ENCODE peak calls at places on chromosomes 7 and 10, in eight cellular contexts. U is upper lobe of right lung, T is upper lobe of left lung, W is AG04449, O is fibroblast of villous mesenchyme, X is heart right ventricle, D is lower lobe of right lung, K is HepG2. S is an unnamed sample.

GRCh38 chr10:111650088-111650487 is 533.5 kb downstream of the GPAM start:
- DNase-seq in X (no peak), T (no peak), D (no peak), U (no peak), O (no peak), K (no peak), W (no peak), S (no peak)

GRCh38 chr7:31950101-31950755 is 120.0 kb downstream of the PDE1C start:
- DNase-seq in T (no peak), K (no peak), O (peak), X (no peak), D (no peak), U (no peak), W (no peak), S (peak)

GRCh38 chr10:36578306-36578705 is 547.1 kb upstream of the ANKRD30A start:
- DNase-seq in O (no peak), D (no peak), T (no peak), X (no peak), W (peak), U (no peak), K (no peak), S (no peak)

GRCh38 chr7:67842571-67842970 is 845.9 kb downstream of the TYW1 start:
- DNase-seq in K (no peak), U (no peak), D (no peak), O (no peak), W (no peak), T (no peak), X (no peak), S (no peak)

GRCh38 chr10:3095373-3096139 is 28.2 kb downstream of the PFKP start:
- DNase-seq in O (peak), X (no peak), U (no peak), T (no peak), D (no peak), K (peak), W (peak), S (peak)

GRCh38 chr7:154844499-154844898 is 158.4 kb downstream of the PAXIP1 start:
- DNase-seq in X (no peak), U (no peak), O (no peak), K (no peak), T (no peak), D (no peak), W (no peak), S (no peak)

GRCh38 chr10:102280397-102281015 is 35.2 kb downstream of the GBF1 start:
- DNase-seq in K (no peak), X (no peak), T (no peak), U (no peak), D (no peak), O (peak), W (no peak), S (no peak)

GRCh38 chr10:60914676-60915075 is 29.3 kb downstream of the RHOBTB1 start:
- DNase-seq in X (no peak), K (no peak), T (no peak), O (peak), U (no peak), D (no peak), W (peak), S (peak)

GRCh38 chr7:105249216-105249615 is 139.5 kb downstream of the SRPK2 start:
- DNase-seq in D (no peak), T (no peak), K (no peak), U (no peak), X (no peak), O (no peak), W (peak), S (no peak)

GRCh38 chr7:1924185-1924817 is 254.2 kb downstream of the ELFN1 start:
- DNase-seq in K (no peak), U (no peak), X (no peak), O (no peak), D (no peak), W (peak), T (no peak), S (no peak)

GRCh38 chr7:150511039-150511438 is 3.6 kb upstream of the GIMAP7 start:
- DNase-seq in O (no peak), X (no peak), W (no peak), D (no peak), U (no peak), T (no peak), K (no peak), S (no peak)

GRCh38 chr7:117296066-117296465 is 26.8 kb downstream of the WNT2 start:
- DNase-seq in U (no peak), X (no peak), T (no peak), O (no peak), W (no peak), D (no peak), K (no peak), S (no peak)

GRCh38 chr10:89887830-89888229 is 186.4 kb downstream of the KIF20B start:
- DNase-seq in D (no peak), W (no peak), T (no peak), K (no peak), X (no peak), O (peak), U (no peak), S (peak)

GRCh38 chr7:404782-405488 is 114.7 kb downstream of the PDGFA start:
- DNase-seq in W (no peak), D (no peak), K (no peak), O (no peak), U (no peak), X (no peak), T (peak), S (no peak)

GRCh38 chr7:98879198-98879988 is 1.1 kb downstream of the TRRAP start:
- DNase-seq in O (peak), W (no peak), D (no peak), X (peak), K (peak), T (no peak), U (peak), S (peak)

GRCh38 chr7:139851770-139852481 is 22.9 kb downstream of the TBXAS1 start:
- DNase-seq in O (no peak), U (no peak), T (no peak), W (no peak), K (no peak), D (no peak), X (no peak), S (no peak)

GRCh38 chr7:140586517-140586916 is 54.1 kb downstream of the DENND2A start:
- DNase-seq in X (no peak), D (no peak), U (no peak), W (no peak), T (no peak), O (no peak), K (no peak), S (no peak)

GRCh38 chr7:83882551-83882950 is 233.6 kb upstream of the SEMA3E start:
- DNase-seq in K (no peak), U (no peak), D (no peak), W (peak), O (no peak), T (no peak), X (no peak), S (no peak)

GRCh38 chr10:6212806-6213205 is 10.1 kb downstream of the PFKFB3 start:
- DNase-seq in K (no peak), T (no peak), W (no peak), X (no peak), D (no peak), U (no peak), O (no peak), S (no peak)

GRCh38 chr10:118181021-118181420 is 134.3 kb upstream of the RAB11FIP2 start:
- DNase-seq in T (no peak), U (no peak), W (no peak), D (no peak), O (no peak), K (no peak), X (no peak), S (no peak)

GRCh38 chr10:102801496-102801895 is 35.7 kb downstream of the CYP17A1 start:
- DNase-seq in K (no peak), T (no peak), U (no peak), X (no peak), D (no peak), W (no peak), O (peak), S (no peak)

GRCh38 chr7:13800694-13801448 is 188.6 kb downstream of the ETV1 start:
- DNase-seq in T (no peak), D (no peak), X (no peak), W (peak), U (no peak), K (no peak), O (peak), S (peak)

GRCh38 chr10:128050937-128051336 is 75.3 kb downstream of the MKI67 start:
- DNase-seq in T (no peak), K (no peak), D (no peak), O (peak), W (no peak), X (no peak), U (no peak), S (no peak)

GRCh38 chr7:133770863-133771492 is 356.2 kb upstream of the LRGUK start:
- DNase-seq in X (no peak), O (no peak), W (peak), U (no peak), D (no peak), K (peak), T (no peak), S (peak)

GRCh38 chr10:78760463-78761240 is 308.1 kb upstream of the ZMIZ1 start:
- DNase-seq in X (no peak), U (peak), T (no peak), K (peak), O (no peak), D (no peak), W (no peak), S (no peak)
- TF ChIP-seq CTCF in X (no peak), U (no peak), T (no peak), K (no peak), O (no peak), D (no peak), W (no peak), S (no peak)

DNA sequence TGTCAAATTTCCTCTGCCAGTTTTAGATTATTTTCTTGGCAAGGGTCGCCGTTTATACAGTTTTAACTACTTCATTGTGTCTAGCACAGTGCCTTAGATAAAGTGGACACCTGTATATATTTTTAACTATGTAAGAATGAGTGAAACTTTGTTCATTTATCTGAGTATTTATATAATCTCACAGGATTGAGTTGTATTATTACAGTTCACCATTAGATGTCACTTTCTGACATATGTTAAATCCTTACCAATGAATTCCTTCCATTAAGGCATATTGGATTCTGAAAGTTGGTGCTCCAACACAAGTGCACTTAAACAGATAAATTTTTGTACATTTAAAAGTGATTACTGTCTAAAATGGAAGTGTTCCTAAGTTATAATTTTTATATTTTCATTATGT is 43.0 kb downstream of the ZMYND11 start:
- DNase-seq in U (no peak), O (peak), K (peak), D (no peak), X (no peak), W (no peak), T (no peak), S (peak)
- TF ChIP-seq CTCF in U (peak), O (peak), K (peak), D (peak), X (peak), W (no peak), T (peak), S (peak)

GRCh38 chr7:50976064-50976463 is 193.4 kb upstream of the GRB10 start:
- DNase-seq in X (no peak), W (no peak), U (no peak), K (no peak), T (no peak), O (no peak), D (no peak), S (no peak)

GRCh38 chr7:50982626-50983025 is 199.9 kb upstream of the GRB10 start:
- DNase-seq in U (no peak), T (no peak), W (no peak), D (no peak), O (no peak), X (no peak), K (no peak), S (no peak)

GRCh38 chr7:50978633-50979215 is 196.0 kb upstream of the GRB10 start:
- DNase-seq in T (no peak), X (no peak), U (no peak), D (no peak), W (no peak), O (peak), K (peak), S (peak)

GRCh38 chr7:50981743-50982142 is 199.0 kb upstream of the GRB10 start:
- DNase-seq in T (no peak), O (no peak), D (no peak), K (no peak), U (no peak), W (no peak), X (no peak), S (no peak)
- TF ChIP-seq CTCF in T (no peak), O (no peak), D (no peak), K (no peak), U (no peak), W (no peak), X (no peak), S (no peak)

GRCh38 chr10:59181668-59182067 is 5.2 kb downstream of the PHYHIPL start:
- DNase-seq in W (peak), U (no peak), D (no peak), O (peak), X (no peak), T (no peak), K (peak), S (peak)
- TF ChIP-seq CTCF in W (peak), U (peak), D (no peak), O (peak), X (peak), T (peak), K (peak), S (peak)

GRCh38 chr7:100044719-100045118 is 4.9 kb upstream of the ZSCAN21 start:
- DNase-seq in W (no peak), X (no peak), T (no peak), O (no peak), D (no peak), K (no peak), U (no peak), S (no peak)
- TF ChIP-seq CTCF in W (no peak), X (no peak), T (no peak), O (peak), D (no peak), K (peak), U (no peak), S (no peak)

GRCh38 chr10:13994932-13995331 is 335.8 kb downstream of the FRMD4A start:
- DNase-seq in T (no peak), O (no peak), X (no peak), K (no peak), W (no peak), D (no peak), U (no peak), S (no peak)
- TF ChIP-seq CTCF in T (no peak), O (no peak), X (no peak), K (no peak), W (no peak), D (no peak), U (no peak), S (no peak)

GRCh38 chr7:143373255-143373794 is 7.8 kb upstream of the ZYX start:
- DNase-seq in O (no peak), U (no peak), W (no peak), D (no peak), T (no peak), K (no peak), X (no peak), S (no peak)

GRCh38 chr7:143375298-143376034 is 5.7 kb upstream of the ZYX start:
- DNase-seq in U (no peak), O (no peak), D (no peak), K (no peak), W (no peak), T (no peak), X (no peak), S (no peak)

GRCh38 chr7:143369678-143370651 is 7.5 kb upstream of the FAM131B start:
- DNase-seq in D (no peak), U (no peak), T (no peak), O (no peak), X (no peak), K (no peak), W (no peak), S (no peak)

GRCh38 chr7:143374556-143374955 is 6.6 kb upstream of the ZYX start:
- DNase-seq in X (no peak), W (no peak), K (no peak), O (no peak), U (no peak), D (no peak), T (no peak), S (no peak)

GRCh38 chr7:143372070-143372469 is 9.1 kb upstream of the ZYX start:
- DNase-seq in X (peak), W (no peak), T (no peak), O (no peak), U (no peak), D (peak), K (no peak), S (no peak)
- TF ChIP-seq CTCF in X (no peak), W (no peak), T (peak), O (no peak), U (no peak), D (no peak), K (no peak), S (no peak)

GRCh38 chr7:77368974-77369373 is 47.2 kb downstream of the GSAP start:
- DNase-seq in X (no peak), U (no peak), D (no peak), T (no peak), K (no peak), O (peak), W (no peak), S (no peak)
- TF ChIP-seq CTCF in X (no peak), U (peak), D (peak), T (peak), K (peak), O (peak), W (no peak), S (peak)

GRCh38 chr7:157875230-157876179 is 538.7 kb downstream of the DNAJB6 start:
- DNase-seq in X (no peak), U (no peak), W (no peak), D (no peak), O (no peak), K (no peak), T (no peak), S (no peak)
- TF ChIP-seq CTCF in X (peak), U (peak), W (no peak), D (peak), O (no peak), K (peak), T (peak), S (peak)

DNA sequence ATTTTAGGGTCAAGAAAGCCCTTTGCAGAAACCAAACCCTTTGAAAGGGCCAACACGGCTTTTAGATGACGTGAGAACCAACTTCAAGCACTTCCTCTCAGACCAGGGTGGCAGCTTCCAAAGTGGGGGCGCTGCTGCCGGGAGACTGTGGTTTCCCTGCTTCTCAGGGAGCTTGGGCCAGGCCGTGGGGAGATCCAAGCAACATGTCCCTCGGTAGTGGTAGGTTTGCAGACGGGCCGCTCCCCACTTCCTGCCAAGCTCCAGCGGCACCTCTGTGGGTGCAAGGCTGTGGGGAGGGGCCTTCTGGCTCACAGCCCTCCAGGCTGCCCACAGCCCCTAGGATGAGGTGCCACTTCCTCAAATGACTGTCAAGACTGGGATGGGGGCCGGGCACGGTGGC is 132.4 kb downstream of the FAM53B start:
- DNase-seq in U (no peak), K (no peak), W (no peak), X (no peak), O (no peak), T (no peak), D (peak), S (no peak)
- TF ChIP-seq CTCF in U (no peak), K (no peak), W (no peak), X (no peak), O (no peak), T (no peak), D (no peak), S (no peak)